ENCODE peak calls at places on chromosomes 13 and 19, in eight cellular contexts. L, J, X, U, G, B, O and H are unnamed samples.
A peak's percentile ranks its signal among the peaks of the same experiment; 100 is the strongest.

GRCh38 chr13:52399708-52400107 is 6.3 kb downstream of the THSD1 start:
- DNase-seq in B (no peak), L (no peak), J (no peak), O (no peak), X (no peak), U (no peak), G (no peak), H (no peak)

GRCh38 chr19:50332264-50333038 is 3.3 kb upstream of the KCNC3 start:
- DNase-seq in L (no peak), G (no peak), U (peak; percentile 77), J (peak; percentile 53), O (peak; percentile 92), B (peak; percentile 32), X (no peak), H (no peak)

GRCh38 chr19:18478545-18479311 is 40.8 kb upstream of the ISYNA1 start:
- DNase-seq in U (no peak), X (peak; percentile 92), B (peak; percentile 89), L (peak; percentile 50), O (no peak), J (no peak), G (peak; percentile 81), H (peak; percentile 89)

GRCh38 chr13:48515732-48516131 is 17.1 kb downstream of the RCBTB2 start:
- DNase-seq in J (no peak), U (no peak), B (peak; percentile 69), L (no peak), G (no peak), O (no peak), X (no peak), H (no peak)

GRCh38 chr19:11551603-11552235 is 7.3 kb downstream of the ELOF1 start:
- DNase-seq in X (peak; percentile 87), B (no peak), G (no peak), O (no peak), U (peak; percentile 47), J (peak; percentile 49), L (no peak), H (no peak)

GRCh38 chr19:756232-756631 is 5.3 kb downstream of the MISP start:
- DNase-seq in J (no peak), G (no peak), L (no peak), U (no peak), X (no peak), B (no peak), O (peak; percentile 62), H (no peak)

GRCh38 chr13:31913459-31913858 is 118.1 kb upstream of the FRY start:
- DNase-seq in O (no peak), X (no peak), J (no peak), G (no peak), U (no peak), B (no peak), L (no peak), H (no peak)

GRCh38 chr13:99724633-99725517 is 223.6 kb downstream of the TM9SF2 start:
- DNase-seq in O (no peak), B (no peak), J (no peak), L (no peak), U (peak; percentile 51), G (no peak), X (no peak), H (no peak)

GRCh38 chr19:58356236-58356970 is 3.1 kb upstream of the A1BG start:
- DNase-seq in X (no peak), U (no peak), G (no peak), J (no peak), L (no peak), O (no peak), B (no peak), H (no peak)

GRCh38 chr19:29260477-29261317 is 47.7 kb upstream of the UQCRFS1 start:
- DNase-seq in J (peak; percentile 60), G (no peak), X (no peak), U (peak; percentile 74), B (no peak), L (no peak), O (peak; percentile 48), H (no peak)

GRCh38 chr13:25114220-25114619 is 18.3 kb downstream of the PABPC3 start:
- DNase-seq in G (no peak), B (peak; percentile 62), O (peak; percentile 80), J (peak; percentile 79), X (no peak), U (peak; percentile 83), L (peak; percentile 9), H (peak; percentile 67)

GRCh38 chr13:49494645-49495044 is 1.1 kb upstream of the PHF11 start:
- DNase-seq in O (no peak), U (no peak), G (no peak), J (no peak), X (no peak), L (no peak), B (no peak), H (no peak)

GRCh38 chr13:102948006-102948405 is 102.2 kb downstream of the ERCC5 start:
- DNase-seq in U (peak; percentile 63), J (no peak), L (no peak), O (no peak), X (no peak), G (no peak), B (no peak), H (no peak)

GRCh38 chr19:13864223-13864512 is 12.8 kb upstream of the NANOS3 start:
- DNase-seq in X (no peak), O (no peak), B (peak; percentile 51), J (no peak), L (no peak), U (no peak), G (no peak), H (no peak)

GRCh38 chr19:13865243-13865577 is 11.7 kb upstream of the NANOS3 start:
- DNase-seq in U (no peak), O (no peak), L (no peak), J (no peak), X (no peak), G (no peak), B (no peak), H (no peak)

GRCh38 chr19:13864513-13865242 is 12.3 kb upstream of the NANOS3 start:
- DNase-seq in B (peak; percentile 42), L (no peak), U (no peak), J (peak; percentile 36), O (no peak), X (no peak), G (peak; percentile 44), H (no peak)

GRCh38 chr19:13866463-13867046 is 10.4 kb upstream of the NANOS3 start:
- DNase-seq in O (no peak), J (no peak), B (no peak), U (no peak), G (no peak), X (no peak), L (no peak), H (no peak)

GRCh38 chr19:13865578-13866462 is 11.1 kb upstream of the NANOS3 start:
- DNase-seq in B (peak; percentile 57), X (no peak), U (peak; percentile 64), G (peak; percentile 59), O (no peak), L (no peak), J (peak; percentile 39), H (no peak)
- H3K27me3 ChIP-seq in B (peaks cover 2% of the 10 kb centered on the region), X (no peaks in the 10 kb centered on the region), U (peaks cover 90% of the 10 kb centered on the region), G (peaks cover 4% of the 10 kb centered on the region), O (no peaks in the 10 kb centered on the region), L (peaks cover 10% of the 10 kb centered on the region), J (peaks cover 28% of the 10 kb centered on the region), H (no peaks in the 10 kb centered on the region)

DNA sequence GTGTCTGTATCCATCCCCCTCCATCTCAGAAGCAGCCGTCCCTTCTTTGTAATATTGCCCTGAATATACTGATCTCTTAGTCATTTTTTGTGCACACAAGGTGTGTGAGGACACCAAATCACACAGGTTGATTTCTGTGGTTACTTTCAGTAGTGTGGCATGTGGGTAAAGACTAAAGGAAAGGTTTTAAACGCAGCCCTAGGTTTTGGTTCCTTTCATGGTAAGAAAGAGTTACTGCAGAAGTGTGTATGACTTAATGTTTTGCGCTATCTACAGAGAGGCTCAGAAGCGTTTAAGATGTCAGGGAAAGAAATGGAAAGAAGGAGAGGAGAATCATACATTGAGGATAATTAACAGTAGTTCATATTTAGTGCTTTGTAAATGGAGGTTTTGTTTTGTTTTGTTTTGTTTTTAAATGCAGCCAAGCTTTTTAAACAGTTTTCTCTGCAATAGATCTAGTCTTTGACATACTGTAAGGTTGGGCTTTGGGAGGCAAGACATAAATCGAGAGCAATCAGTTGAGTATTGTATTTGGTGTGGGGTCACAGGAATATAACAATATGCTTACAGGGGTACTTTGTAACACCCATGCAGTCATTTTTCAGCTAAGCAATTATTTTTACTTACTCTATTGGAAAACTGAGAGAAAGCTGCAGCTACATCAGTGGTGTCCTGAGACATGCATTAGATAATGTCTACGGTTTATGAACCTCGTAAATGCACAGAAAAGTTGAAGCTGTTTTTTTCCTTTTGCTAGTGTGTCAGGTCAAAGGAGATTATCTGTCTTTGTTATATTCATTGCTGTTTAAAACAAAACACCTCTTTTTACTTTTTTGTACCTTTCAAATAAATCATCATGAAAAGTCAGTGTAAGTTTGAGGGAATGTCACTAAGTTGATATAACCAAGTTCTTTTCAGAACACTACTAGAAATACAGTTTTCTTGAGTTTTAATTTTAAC is 1.9 kb downstream of the NBEA start:
- DNase-seq in X (no peak), O (no peak), L (no peak), B (no peak), G (no peak), U (no peak), J (no peak), H (no peak)
- H3K4me3 ChIP-seq in X (peak overlapping the region; percentile 86), O (no peak overlapping the region), L (peak overlapping the region; percentile 70), B (peak overlapping the region; percentile 90), G (no peak overlapping the region), U (peak overlapping the region; percentile 93), J (peak overlapping the region; percentile 76), H (no peak overlapping the region)

DNA sequence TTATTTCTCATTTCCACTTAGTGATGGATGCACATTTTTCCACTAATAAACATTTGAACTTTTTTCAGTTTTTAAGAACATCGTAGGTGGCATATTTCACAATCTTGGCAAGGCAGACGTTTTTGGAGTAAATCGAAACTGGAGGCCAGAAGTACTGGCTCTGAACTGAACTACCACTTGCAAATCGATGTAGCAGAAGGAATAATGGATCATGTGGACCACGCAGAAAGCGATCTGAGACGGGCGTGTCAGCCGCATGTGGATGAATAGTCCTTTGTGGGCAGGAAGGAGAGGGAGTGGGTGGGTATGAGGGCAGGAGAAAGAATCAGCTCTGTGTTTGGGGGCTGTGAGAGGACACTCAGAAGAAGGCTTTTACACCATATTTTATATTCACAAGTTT is 90.4 kb downstream of the COL4A2 start:
- DNase-seq in G (no peak), U (no peak), L (no peak), J (no peak), X (no peak), B (no peak), O (no peak), H (no peak)
- H3K27me3 ChIP-seq in G (no peaks in the 10 kb centered on the region), U (no peaks in the 10 kb centered on the region), L (peaks cover 7% of the 10 kb centered on the region), J (no peaks in the 10 kb centered on the region), X (no peaks in the 10 kb centered on the region), B (peaks cover 2% of the 10 kb centered on the region), O (no peaks in the 10 kb centered on the region), H (no peaks in the 10 kb centered on the region)

DNA sequence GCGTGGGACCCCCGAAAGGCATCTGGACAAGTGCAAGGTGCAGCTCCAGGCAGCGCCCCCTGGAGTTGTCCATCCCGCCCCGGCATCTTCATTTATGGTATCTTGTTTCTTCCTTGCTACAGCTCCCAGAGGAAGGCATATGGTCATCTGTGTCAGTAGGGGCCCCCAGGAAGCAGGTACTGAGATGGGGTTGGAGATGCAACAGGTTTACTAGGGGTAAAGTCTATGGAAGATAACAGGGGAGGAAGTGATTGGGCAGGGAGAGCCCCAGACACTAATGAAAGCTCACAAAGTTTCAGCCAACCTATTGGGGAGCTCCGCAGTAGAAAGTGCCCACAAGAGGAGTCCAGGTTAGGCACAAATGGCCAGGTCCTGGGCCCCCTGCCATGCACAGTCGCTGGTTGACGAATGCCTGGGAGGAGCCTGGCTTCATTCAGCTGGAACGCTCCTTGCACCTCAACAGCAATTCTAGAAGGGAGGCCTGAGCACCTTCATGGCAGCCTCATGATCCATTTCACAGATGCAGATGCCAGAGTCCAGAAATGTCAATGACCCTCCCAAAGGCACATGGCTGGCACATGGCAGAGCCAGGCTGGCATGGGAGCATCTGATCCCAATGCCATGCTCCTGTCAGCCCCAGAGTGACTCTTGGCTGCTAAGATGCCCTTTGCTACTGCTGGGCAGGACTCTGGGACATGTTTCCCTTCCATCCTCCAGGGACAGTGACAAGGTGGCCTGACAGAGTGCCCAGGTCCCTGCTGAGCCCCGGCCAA is 23.8 kb upstream of the PEPD start:
- DNase-seq in O (no peak), L (no peak), X (no peak), U (no peak), J (no peak), B (no peak), G (no peak), H (no peak)
- H3K4me3 ChIP-seq in O (no peak overlapping the region), L (no peak overlapping the region), X (no peak overlapping the region), U (no peak overlapping the region), J (no peak overlapping the region), B (no peak overlapping the region), G (no peak overlapping the region), H (no peak overlapping the region)